ENCODE peak calls at places on chromosomes 13 and 19, in nine cellular contexts. S is A549; U is neural progenitor cell; N is OCI-LY7; L is H9; Q is lung; R is keratinocyte; M is effector memory CD4-positive, alpha-beta T cell; C is uterus. E is an unnamed sample.

GRCh38 chr13:41767801-41768200 is 193.1 kb downstream of the VWA8 start:
- DNase-seq in U (no peak), M (no peak), S (no peak), C (no peak), Q (no peak), N (no peak), L (no peak), R (no peak), E (no peak)

GRCh38 chr13:31018511-31018910 is 86.1 kb downstream of the TEX26 start:
- DNase-seq in M (no peak), C (no peak), Q (no peak), R (no peak), S (no peak), L (no peak), U (no peak), N (no peak), E (no peak)

GRCh38 chr19:46759817-46760333 is 13.6 kb upstream of the STRN4 start:
- DNase-seq in M (no peak), Q (no peak), N (no peak), U (no peak), C (peak; percentile 65), R (no peak), S (no peak), L (no peak), E (no peak)

GRCh38 chr13:75635621-75636338 is at the start of gene LMO7:
- DNase-seq in L (peak; percentile 82), U (peak; percentile 78), S (peak; percentile 23), R (no peak), M (peak; percentile 53), C (no peak), N (peak; percentile 45), Q (peak; percentile 53), E (peak; percentile 50)

GRCh38 chr13:37443538-37443937 is 155.0 kb downstream of the POSTN start:
- DNase-seq in L (no peak), R (peak; percentile 42), C (no peak), N (no peak), Q (no peak), U (no peak), M (no peak), S (no peak), E (no peak)

GRCh38 chr19:30880151-30880550 is 469.1 kb downstream of the TSHZ3 start:
- DNase-seq in U (no peak), Q (no peak), C (no peak), S (no peak), N (no peak), R (no peak), L (no peak), M (no peak), E (no peak)

GRCh38 chr13:36130168-36130541 is 1.0 kb downstream of the DCLK1 start:
- DNase-seq in M (no peak), U (no peak), N (no peak), R (no peak), C (no peak), L (no peak), S (no peak), Q (no peak), E (no peak)

GRCh38 chr19:3606174-3606689 is 443 bp downstream of the TBXA2R start:
- DNase-seq in M (peak; percentile 8), C (no peak), Q (no peak), L (peak; percentile 64), N (no peak), U (peak; percentile 51), S (no peak), R (no peak), E (no peak)

DNA sequence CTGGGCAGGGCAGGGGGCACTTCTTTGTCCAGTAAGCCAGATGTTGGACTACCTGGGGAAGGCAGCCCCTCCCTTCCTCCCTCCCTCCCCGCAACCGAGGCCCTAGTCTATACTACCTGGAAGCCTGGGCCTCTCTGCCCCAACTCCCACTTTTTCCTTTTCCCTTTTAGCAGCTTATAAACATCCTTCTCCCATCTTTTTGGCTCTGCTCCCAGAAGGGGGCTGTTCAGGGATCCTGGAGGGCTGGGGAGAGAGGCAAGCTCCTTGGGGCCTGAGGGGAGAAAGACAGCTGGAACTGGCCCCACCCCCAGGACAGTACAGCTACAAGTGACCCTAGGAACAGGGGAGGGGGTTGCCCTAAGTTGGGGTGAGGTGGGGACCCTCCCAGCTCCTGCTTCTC is 44.9 kb downstream of the LYL1 start:
- DNase-seq in Q (no peak), M (no peak), N (no peak), R (no peak), U (no peak), C (no peak), S (no peak), L (no peak), E (no peak)
- H3K4me1 ChIP-seq in Q (peaks cover 50% of the 10 kb centered on the region), M (no peaks in the 10 kb centered on the region), N (peaks cover 19% of the 10 kb centered on the region), R (peaks cover 66% of the 10 kb centered on the region), U (peaks cover 74% of the 10 kb centered on the region), C (peaks cover 31% of the 10 kb centered on the region), S (peaks cover 37% of the 10 kb centered on the region), L (peaks cover 8% of the 10 kb centered on the region), E (peaks cover 100% of the 10 kb centered on the region)

GRCh38 chr19:5927439-5927821 is 13.4 kb downstream of the CAPS start:
- DNase-seq in U (no peak), R (no peak), S (no peak), L (no peak), Q (no peak), C (no peak), N (peak; percentile 57), M (no peak), E (no peak)
- H3K4me1 ChIP-seq in U (no peaks in the 10 kb centered on the region), R (no peaks in the 10 kb centered on the region), S (no peaks in the 10 kb centered on the region), L (no peaks in the 10 kb centered on the region), Q (no peaks in the 10 kb centered on the region), C (peaks cover 3% of the 10 kb centered on the region), N (peaks cover 14% of the 10 kb centered on the region), M (no peaks in the 10 kb centered on the region), E (peaks cover 26% of the 10 kb centered on the region)

DNA sequence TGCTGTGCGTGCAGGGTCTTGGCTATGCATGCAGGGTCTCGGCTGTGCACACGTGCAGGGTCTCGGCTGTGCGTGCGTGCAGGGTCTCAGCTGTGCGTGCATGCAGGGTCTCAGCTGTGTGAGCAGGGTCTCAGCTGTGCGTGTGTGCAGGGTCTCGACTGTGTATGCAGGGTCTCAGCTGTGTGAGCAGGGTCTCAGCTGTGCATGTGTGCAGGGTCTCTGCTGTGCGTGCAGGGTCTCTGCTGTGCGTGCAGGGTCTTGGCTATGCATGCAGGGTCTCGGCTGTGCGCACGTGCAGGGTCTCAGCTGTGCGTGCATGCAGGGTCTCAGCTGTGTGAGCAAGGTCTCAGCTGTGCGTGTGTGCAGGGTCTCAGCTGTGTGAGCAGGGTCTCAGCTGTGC is 42.5 kb downstream of the RAB20 start:
- DNase-seq in L (no peak), S (no peak), Q (no peak), N (no peak), M (no peak), C (no peak), U (no peak), R (no peak), E (no peak)
- H3K4me1 ChIP-seq in L (no peaks in the 10 kb centered on the region), S (peaks cover 16% of the 10 kb centered on the region), Q (peaks cover 27% of the 10 kb centered on the region), N (no peaks in the 10 kb centered on the region), M (no peaks in the 10 kb centered on the region), C (no peaks in the 10 kb centered on the region), U (no peaks in the 10 kb centered on the region), R (peaks cover under 1% of the 10 kb centered on the region), E (peaks cover 38% of the 10 kb centered on the region)

DNA sequence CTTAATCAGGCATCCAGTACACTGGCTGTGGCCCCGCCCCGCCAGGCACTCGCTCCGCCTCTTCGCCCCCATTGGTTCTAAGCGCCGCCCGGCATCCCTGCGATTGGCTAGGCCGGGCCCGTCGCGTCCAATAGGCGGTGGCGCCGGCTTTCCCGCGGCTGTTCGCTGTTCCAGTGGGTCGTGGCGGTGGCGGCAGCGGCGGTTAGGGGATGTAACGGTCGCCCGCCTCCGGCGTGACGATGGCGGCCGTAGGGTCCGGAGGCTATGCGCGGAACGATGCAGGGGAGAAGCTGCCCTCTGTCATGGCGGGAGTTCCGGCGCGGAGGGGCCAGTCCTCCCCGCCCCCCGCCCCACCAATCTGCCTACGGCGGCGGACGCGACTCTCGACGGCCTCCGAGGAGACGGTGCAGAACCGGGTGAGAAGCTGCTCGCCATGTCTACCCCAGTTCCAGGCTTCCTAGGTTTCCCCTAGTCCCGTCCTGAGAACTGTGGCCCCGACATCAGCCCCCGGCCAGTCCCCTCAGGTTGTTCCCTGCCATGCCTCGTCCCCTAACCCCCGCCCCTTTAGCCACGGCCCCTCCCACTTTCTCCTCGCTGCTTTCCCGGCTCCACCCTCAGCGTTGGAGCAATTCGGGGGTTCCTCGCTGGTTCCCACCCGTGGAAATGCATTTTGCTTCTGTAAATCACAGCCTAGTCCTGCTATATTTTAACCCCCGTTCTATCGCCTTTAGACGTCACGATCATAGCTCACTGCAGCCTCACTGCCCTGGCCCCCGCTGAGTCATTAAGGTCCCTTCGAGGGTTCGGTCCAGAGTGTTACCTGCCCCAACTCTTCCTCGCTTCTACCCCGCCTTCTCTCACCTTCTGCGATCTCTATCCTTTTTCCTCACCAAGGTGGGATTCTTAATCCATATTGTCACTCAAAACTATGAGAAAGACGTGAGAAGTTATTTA is at the start of gene WDR62:
- DNase-seq in S (peak; percentile 100), U (peak; percentile 98), R (no peak), Q (peak; percentile 91), C (peak; percentile 60), N (peak; percentile 96), M (peak; percentile 92), L (peak; percentile 92), E (peak; percentile 94)
- H3K4me1 ChIP-seq in S (peaks cover 22% of the 10 kb centered on the region), U (peaks cover 12% of the 10 kb centered on the region), R (peaks cover 15% of the 10 kb centered on the region), Q (peaks cover 3% of the 10 kb centered on the region), C (no peaks in the 10 kb centered on the region), N (peaks cover 41% of the 10 kb centered on the region), M (peaks cover 4% of the 10 kb centered on the region), L (peaks cover 4% of the 10 kb centered on the region), E (peaks cover 21% of the 10 kb centered on the region)

GRCh38 chr13:97252735-97253134 is 30.6 kb downstream of the MBNL2 start:
- DNase-seq in L (no peak), S (no peak), Q (no peak), U (no peak), C (no peak), N (no peak), M (no peak), R (no peak), E (no peak)
- H3K4me1 ChIP-seq in L (peaks cover 13% of the 10 kb centered on the region), S (peaks cover 83% of the 10 kb centered on the region), Q (peaks cover 6% of the 10 kb centered on the region), U (peaks cover 4% of the 10 kb centered on the region), C (peaks cover 18% of the 10 kb centered on the region), N (no peaks in the 10 kb centered on the region), M (peaks cover 11% of the 10 kb centered on the region), R (peaks cover 55% of the 10 kb centered on the region), E (peaks cover 88% of the 10 kb centered on the region)

GRCh38 chr13:92188574-92188973 is 790.2 kb downstream of the GPC5 start:
- DNase-seq in C (no peak), N (no peak), L (no peak), U (no peak), R (no peak), Q (no peak), S (no peak), M (no peak), E (no peak)

DNA sequence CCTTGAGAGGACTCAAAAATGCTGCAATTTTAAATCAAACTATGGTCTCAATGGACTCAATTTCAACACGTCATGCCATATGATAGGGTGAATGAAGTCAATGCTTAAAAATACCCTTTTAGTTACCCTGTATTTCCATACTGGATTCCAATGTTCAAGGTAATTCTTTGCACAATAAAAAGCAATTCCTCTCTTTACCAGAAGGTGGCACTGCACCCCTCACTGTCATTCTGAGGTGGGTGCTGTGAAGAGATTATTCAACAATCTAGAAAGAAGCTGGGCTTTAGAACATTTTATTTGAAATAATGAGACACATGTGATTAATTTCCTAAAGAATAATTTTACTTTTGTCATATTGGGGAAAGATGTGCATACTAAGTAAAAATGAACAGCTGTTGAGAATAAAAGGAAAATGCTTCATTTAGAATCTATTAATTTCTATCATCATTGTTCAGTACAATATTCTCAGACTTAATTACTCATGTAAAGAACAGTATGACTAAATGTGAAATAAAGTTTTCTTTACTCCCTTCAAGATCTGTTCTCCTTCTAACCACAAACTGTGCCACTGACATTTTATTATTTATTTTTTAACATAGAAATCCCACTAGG is 789.1 kb downstream of the GPC5 start:
- DNase-seq in S (peak; percentile 1), Q (no peak), N (peak; percentile 84), U (peak; percentile 52), R (no peak), M (no peak), C (no peak), L (no peak), E (no peak)
- H3K4me1 ChIP-seq in S (no peaks in the 10 kb centered on the region), Q (no peaks in the 10 kb centered on the region), N (no peaks in the 10 kb centered on the region), U (no peaks in the 10 kb centered on the region), R (no peaks in the 10 kb centered on the region), M (no peaks in the 10 kb centered on the region), C (no peaks in the 10 kb centered on the region), L (no peaks in the 10 kb centered on the region), E (no peaks in the 10 kb centered on the region)